ENCODE peak calls at places on chromosomes 4 and X, in eight cellular contexts. V is Right ventricle myocardium superior; U is pons; N is stimulated activated CD4-positive, alpha-beta T cell treated with anti-CD3 and anti-CD28 coated beads, TNF-alpha, amount 100 ng/mL, for 1 hour; B is A549; R is naive thymus-derived CD8-positive, alpha-beta T cell; Y is left ventricle myocardium inferior; T is NCI-H1930. H is an unnamed sample.

GRCh38 chrX:150566734-150567182 is 1.7 kb upstream of the MTM1 start:
- DNase-seq in U (no peak), B (no peak), N (no peak), V (no peak), Y (no peak), R (no peak), T (no peak), H (no peak)

GRCh38 chr4:15707363-15707715 is 4.5 kb downstream of the BST1 start:
- DNase-seq in U (no peak), R (no peak), N (no peak), T (no peak), Y (no peak), V (no peak), B (no peak), H (no peak)

GRCh38 chr4:155659168-155659567 is 7.5 kb upstream of the GUCY1A1 start:
- DNase-seq in T (no peak), N (no peak), R (no peak), U (no peak), Y (no peak), B (no peak), V (no peak), H (no peak)

GRCh38 chrX:19772306-19772705 is 115.1 kb downstream of the SH3KBP1 start:
- DNase-seq in U (no peak), R (no peak), B (no peak), T (no peak), V (no peak), N (no peak), Y (no peak), H (peak)

GRCh38 chrX:55787727-55788126 is 70.2 kb downstream of the RRAGB start:
- DNase-seq in R (no peak), Y (no peak), N (no peak), T (no peak), B (no peak), V (no peak), U (no peak), H (no peak)

GRCh38 chrX:55142206-55142918 is 53.5 kb downstream of the PAGE2 start:
- DNase-seq in R (no peak), N (no peak), B (no peak), U (no peak), V (no peak), T (no peak), Y (no peak), H (no peak)

GRCh38 chrX:7262551-7262950 is 114.6 kb upstream of the PUDP start:
- DNase-seq in V (no peak), R (no peak), B (no peak), Y (no peak), N (no peak), U (no peak), T (no peak), H (no peak)

GRCh38 chr4:77172336-77172735 is 15.3 kb downstream of the CCNG2 start:
- DNase-seq in N (no peak), U (no peak), V (no peak), T (no peak), Y (no peak), R (no peak), B (no peak), H (peak)

GRCh38 chr4:10089346-10089745 is 27.3 kb downstream of the WDR1 start:
- DNase-seq in R (no peak), U (no peak), B (no peak), N (no peak), Y (peak), V (peak), T (no peak), H (no peak)

H was measured in IMR-90.